ENCODE peak calls at places on chromosomes 3 and 15, in eight cellular contexts. T, I, Y, E, W, B, F and D are unnamed samples.

GRCh38 chr3:100269410-100270217 is 8.8 kb downstream of the TBC1D23 start:
- DNase-seq in Y (no peak), F (peak; percentile 64), W (peak; percentile 77), I (no peak), B (peak; percentile 45), E (no peak), T (no peak), D (no peak)

GRCh38 chr15:80838666-80839065 is 59.5 kb downstream of the CEMIP start:
- DNase-seq in F (no peak), E (no peak), Y (no peak), I (no peak), T (no peak), W (no peak), B (no peak), D (no peak)

GRCh38 chr3:175716451-175716850 is 857.3 kb downstream of the NAALADL2 start:
- DNase-seq in F (no peak), T (no peak), W (peak; percentile 76), E (no peak), B (no peak), I (no peak), Y (no peak), D (no peak)

GRCh38 chr3:128554465-128555097 is 61.6 kb upstream of the GATA2 start:
- DNase-seq in I (no peak), B (no peak), E (no peak), W (no peak), T (no peak), F (no peak), Y (no peak), D (no peak)

GRCh38 chr15:36643551-36643950 is 64.1 kb downstream of the CDIN1 start:
- DNase-seq in F (no peak), W (no peak), E (no peak), T (no peak), I (no peak), B (no peak), Y (no peak), D (no peak)

GRCh38 chr3:30286007-30286669 is 320.3 kb upstream of the TGFBR2 start:
- DNase-seq in F (peak; percentile 28), B (peak; percentile 76), W (peak; percentile 98), I (no peak), T (no peak), Y (peak; percentile 1), E (no peak), D (peak; percentile 19)

GRCh38 chr3:99505646-99506269 is 132.6 kb upstream of the COL8A1 start:
- DNase-seq in W (peak; percentile 91), F (no peak), Y (no peak), E (no peak), T (no peak), I (no peak), B (peak; percentile 41), D (no peak)

GRCh38 chr3:111739241-111739952 is 119.7 kb upstream of the PHLDB2 start:
- DNase-seq in T (no peak), F (peak; percentile 61), Y (no peak), E (no peak), W (no peak), I (no peak), B (peak; percentile 73), D (no peak)

GRCh38 chr3:23288286-23288685 is 85.2 kb downstream of the UBE2E2 start:
- DNase-seq in I (no peak), W (no peak), E (no peak), F (no peak), T (no peak), B (no peak), Y (no peak), D (peak; percentile 8)

GRCh38 chr3:129120254-129121004 is 1.2 kb downstream of the RAB43 start:
- DNase-seq in Y (no peak), T (peak; percentile 95), I (peak; percentile 84), W (peak; percentile 58), B (peak; percentile 79), E (peak; percentile 9), F (peak; percentile 69), D (peak; percentile 93)

GRCh38 chr3:127667119-127667681 is 5.6 kb upstream of the ABTB1 start:
- DNase-seq in E (no peak), T (no peak), W (no peak), Y (peak; percentile 76), F (no peak), I (no peak), B (no peak), D (no peak)

GRCh38 chr15:31390777-31391486 is 64.3 kb downstream of the KLF13 start:
- DNase-seq in W (no peak), I (no peak), B (no peak), Y (no peak), T (no peak), F (no peak), E (no peak), D (no peak)